ENCODE peak calls at places on chromosomes 16 and 17, in five cellular contexts. N is mesothelial cell of epicardium, K is astrocyte of the spinal cord, D is AG10803, C is testis. V is an unnamed sample.

GRCh38 chr16:13779676-13780075 is 140.3 kb upstream of the ERCC4 start:
- DNase-seq in N (no peak), K (no peak), D (no peak), C (peak; percentile 26), V (no peak)

GRCh38 chr17:28427372-28427771 is 21.4 kb upstream of the SLC46A1 start:
- DNase-seq in N (no peak), K (no peak), D (peak; percentile 25), C (no peak), V (no peak)

GRCh38 chr17:50397111-50397918 is at the start of gene LRRC59:
- DNase-seq in N (peak; percentile 95), K (peak; percentile 78), D (peak; percentile 80), C (peak; percentile 92), V (peak; percentile 92)

GRCh38 chr17:11944587-11944986 is 52.7 kb downstream of the ZNF18 start:
- DNase-seq in N (no peak), K (peak; percentile 11), D (no peak), C (no peak), V (no peak)

GRCh38 chr17:3843935-3844516 is 2.0 kb downstream of the NCBP3 start:
- DNase-seq in N (no peak), K (peak; percentile 14), D (peak; percentile 24), C (no peak), V (no peak)

GRCh38 chr16:87845807-87846619 is 23.3 kb downstream of the SLC7A5 start:
- DNase-seq in N (no peak), K (no peak), D (no peak), C (no peak), V (no peak)

GRCh38 chr16:69859105-69859969 is 91.8 kb upstream of the CLEC18A start:
- DNase-seq in N (no peak), K (no peak), D (no peak), C (peak; percentile 66), V (peak; percentile 32)

GRCh38 chr17:65442250-65442649 is 119.2 kb downstream of the AXIN2 start:
- DNase-seq in N (no peak), K (no peak), D (no peak), C (no peak), V (no peak)

GRCh38 chr17:82257473-82257872 is 16.0 kb downstream of the CSNK1D start:
- DNase-seq in N (no peak), K (no peak), D (no peak), C (peak; percentile 65), V (no peak)

GRCh38 chr17:64781394-64781793 is 119.3 kb upstream of the SMURF2 start:
- DNase-seq in N (no peak), K (no peak), D (no peak), C (no peak), V (peak; percentile 79)

GRCh38 chr16:4184038-4184702 is 57.7 kb downstream of the SRL start:
- DNase-seq in N (peak; percentile 42), K (no peak), D (no peak), C (no peak), V (no peak)

GRCh38 chr16:1938316-1938715 is 4.7 kb downstream of the MSRB1 start:
- DNase-seq in N (no peak), K (no peak), D (no peak), C (no peak), V (peak; percentile 62)

GRCh38 chr16:4498546-4499195 is 22.5 kb downstream of the HMOX2 start:
- DNase-seq in N (no peak), K (no peak), D (no peak), C (no peak), V (no peak)

GRCh38 chr16:23807028-23807427 is 28.8 kb upstream of the PRKCB start:
- DNase-seq in N (no peak), K (no peak), D (no peak), C (no peak), V (peak; percentile 29)

GRCh38 chr17:16419929-16420271 is 4.5 kb downstream of the TRPV2 start:
- DNase-seq in N (no peak), K (peak; percentile 90), D (peak; percentile 76), C (no peak), V (no peak)

GRCh38 chr17:77266891-77267341 is 126.1 kb downstream of the SEC14L1 start:
- DNase-seq in N (no peak), K (no peak), D (no peak), C (no peak), V (no peak)

GRCh38 chr17:48503747-48504146 is 27.1 kb downstream of the HOXB1 start:
- DNase-seq in N (no peak), K (no peak), D (no peak), C (no peak), V (no peak)

GRCh38 chr17:21282231-21282630 is 2.3 kb upstream of the MAP2K3 start:
- DNase-seq in N (no peak), K (peak; percentile 95), D (peak; percentile 98), C (no peak), V (no peak)

GRCh38 chr17:45895969-45896793 is 1.8 kb downstream of the MAPT start:
- DNase-seq in N (no peak), K (peak; percentile 19), D (no peak), C (no peak), V (no peak)

GRCh38 chr16:15822957-15823356 is 33.9 kb downstream of the MYH11 start:
- DNase-seq in N (no peak), K (no peak), D (no peak), C (peak; percentile 69), V (no peak)

GRCh38 chr17:81151039-81151677 is 14.1 kb upstream of the PVALEF start:
- DNase-seq in N (no peak), K (no peak), D (no peak), C (no peak), V (no peak)
- TF ChIP-seq CTCF in N (no peak), K (no peak), D (no peak), C (no peak), V (no peak)

DNA sequence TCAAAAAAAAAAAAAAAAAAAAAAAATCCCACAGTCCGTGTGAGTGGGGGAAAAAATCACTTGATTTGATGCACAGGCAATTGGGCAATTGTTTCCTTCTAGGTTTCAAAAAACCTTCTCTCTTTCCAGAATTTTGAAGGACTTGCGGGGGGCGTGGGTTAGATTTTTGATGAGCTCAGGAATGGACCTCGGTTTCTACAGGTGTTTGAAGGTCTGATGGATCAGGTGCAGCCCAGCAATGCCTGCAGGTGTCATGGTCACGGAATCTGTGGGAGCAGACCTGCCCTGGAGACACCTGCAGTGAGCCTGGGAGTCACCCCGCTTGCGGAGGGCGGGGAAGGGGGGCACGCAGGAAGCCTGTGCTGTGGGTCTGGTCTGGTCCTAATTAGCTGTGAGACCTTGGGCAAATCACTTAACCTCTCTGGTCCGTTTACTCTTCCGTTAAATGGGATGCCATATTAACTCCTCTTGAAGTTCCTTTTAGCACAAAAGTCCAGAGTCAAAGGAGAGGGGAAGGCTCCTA is 174.2 kb downstream of the IRF8 start:
- DNase-seq in N (no peak), K (no peak), D (no peak), C (no peak), V (no peak)
- TF ChIP-seq CTCF in N (no peak), K (no peak), D (no peak), C (no peak), V (no peak)

DNA sequence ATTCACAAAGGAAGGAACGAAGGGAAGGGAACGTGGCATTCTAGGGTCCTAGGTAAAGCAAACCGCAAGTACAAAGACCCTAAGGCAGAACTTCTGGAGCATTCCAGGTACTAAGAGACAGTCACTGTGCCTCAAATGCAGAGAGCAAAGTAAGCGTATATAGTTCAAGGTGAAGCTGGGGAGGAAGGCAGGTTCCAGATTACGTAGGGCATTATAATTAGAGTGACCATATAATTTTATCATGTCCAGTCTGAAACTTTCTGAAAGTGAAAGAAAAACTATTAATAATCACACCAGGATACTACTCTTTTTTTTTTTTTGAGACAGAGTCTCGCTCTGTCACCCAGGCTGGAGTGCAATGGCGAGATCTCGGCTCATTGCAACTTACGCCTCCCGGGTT is 25.7 kb downstream of the METTL16 start:
- DNase-seq in N (no peak), K (no peak), D (no peak), C (no peak), V (no peak)
- TF ChIP-seq CTCF in N (no peak), K (no peak), D (no peak), C (no peak), V (no peak)

DNA sequence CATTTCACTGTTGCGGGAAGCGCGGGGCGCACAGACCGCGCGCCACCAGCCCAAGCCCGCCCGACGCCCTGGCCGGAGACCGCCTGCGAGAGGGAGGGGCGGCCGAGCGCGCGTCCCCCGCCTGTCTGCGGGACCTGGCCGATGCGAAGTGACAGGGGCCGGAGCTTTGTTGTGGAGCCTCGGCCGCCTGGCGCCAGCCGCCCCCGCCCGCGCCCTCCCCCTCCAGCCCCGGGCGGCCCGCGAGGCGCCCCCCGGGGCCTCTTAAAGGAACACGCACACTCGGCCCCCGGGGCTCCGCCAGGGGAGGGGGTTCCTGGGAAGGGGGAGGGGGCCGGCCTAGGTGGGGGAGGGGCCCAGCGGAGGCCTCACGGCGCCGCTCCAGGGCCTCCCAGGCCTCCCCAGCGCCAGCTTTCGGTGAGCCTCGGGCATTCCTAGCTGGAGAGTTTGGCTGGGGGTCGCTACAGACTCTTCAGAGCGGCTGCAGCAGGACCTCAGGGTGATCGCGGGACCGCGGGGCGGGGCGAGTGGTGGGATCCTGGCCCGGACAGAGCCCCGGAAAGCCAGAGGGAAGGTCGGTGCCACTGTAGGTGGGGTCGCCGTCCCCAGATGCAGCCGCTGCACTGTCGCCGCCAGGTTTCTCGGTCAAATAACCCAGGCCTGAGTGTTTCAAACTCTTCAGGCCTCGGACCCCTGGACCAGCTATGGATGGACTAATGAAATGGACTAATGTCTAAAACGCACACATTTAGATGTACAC is 2.4 kb upstream of the TBX2 start:
- DNase-seq in N (peak; percentile 74), K (no peak), D (no peak), C (no peak), V (no peak)
- TF ChIP-seq CTCF in N (no peak), K (no peak), D (no peak), C (no peak), V (no peak)

DNA sequence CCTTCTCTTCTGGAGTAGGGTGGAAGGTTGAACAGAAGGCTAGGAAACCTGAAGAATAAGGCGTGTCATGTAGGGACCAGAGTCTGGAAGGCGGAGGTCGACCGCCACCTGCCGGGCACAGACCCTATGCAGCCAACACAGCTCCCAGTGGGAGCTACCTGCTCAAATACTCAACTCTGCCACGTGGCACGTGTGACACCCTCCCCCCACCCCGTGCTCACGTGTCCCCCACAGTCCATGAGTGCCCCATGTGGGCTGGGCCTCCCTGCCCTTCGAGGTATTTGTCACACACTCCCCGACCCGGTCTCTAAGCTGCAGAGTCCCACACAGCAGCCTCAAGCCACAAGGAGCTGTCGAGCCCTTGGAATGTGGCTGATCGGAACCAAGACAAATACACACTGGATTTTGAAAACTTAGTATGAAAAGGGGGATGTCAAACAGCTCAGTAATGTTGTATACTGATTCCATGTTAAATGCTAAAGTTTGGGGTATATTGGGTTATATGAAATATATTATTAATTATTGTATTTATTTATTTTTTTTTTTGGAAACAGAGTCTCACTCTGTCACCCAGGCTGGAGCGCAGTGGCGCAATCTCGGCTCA is 11.7 kb downstream of the HID1 start:
- DNase-seq in N (peak; percentile 56), K (peak; percentile 18), D (peak; percentile 11), C (no peak), V (peak; percentile 62)
- TF ChIP-seq CTCF in N (no peak), K (peak; percentile 53), D (peak; percentile 43), C (peak; percentile 2), V (no peak)

DNA sequence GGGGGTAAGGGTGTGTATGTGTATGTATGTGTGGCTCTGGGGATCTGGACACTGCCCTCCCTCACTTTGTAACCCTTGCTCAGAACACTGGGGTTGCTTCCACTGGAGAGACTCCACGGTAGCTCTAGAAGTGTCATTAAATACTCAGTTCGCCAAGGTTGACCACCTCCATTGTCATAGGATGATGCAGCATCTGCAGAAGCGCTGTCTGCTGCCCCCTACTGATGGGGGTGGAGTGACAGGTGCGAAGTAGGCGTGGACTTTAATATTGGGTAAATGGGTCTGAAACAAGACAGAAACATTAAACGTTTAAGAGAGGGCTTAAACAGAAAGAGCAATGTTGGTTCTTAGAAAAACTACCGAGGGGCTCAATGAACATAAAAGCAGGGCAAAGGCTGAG is 35.5 kb upstream of the STAC2 start:
- DNase-seq in N (no peak), K (no peak), D (no peak), C (peak; percentile 13), V (no peak)
- TF ChIP-seq CTCF in N (no peak), K (peak; percentile 21), D (peak; percentile 10), C (no peak), V (no peak)

GRCh38 chr16:85452364-85453178 is 160.6 kb upstream of the GSE1 start:
- DNase-seq in N (no peak), K (no peak), D (no peak), C (no peak), V (no peak)
- TF ChIP-seq CTCF in N (no peak), K (no peak), D (no peak), C (no peak), V (no peak)

V was measured in lung.